ENCODE peak calls at places on chromosomes 6 and 20, in eight cellular contexts. O is ACHN, C is HFF-Myc, E is renal cortical epithelial cell, R is fibroblast of lung, X is NCI-H1436, U is left colon, P is T-helper 2 cell. N is an unnamed sample.

GRCh38 chr6:138692058-138692977 is 81.3 kb upstream of the CCDC28A start:
- DNase-seq in O (peak; percentile 59), C (no peak), E (no peak), R (peak; percentile 63), X (peak; percentile 63), U (peak; percentile 82), P (peak; percentile 13), N (no peak)

GRCh38 chr6:68704485-68704884 is 69.4 kb downstream of the ADGRB3 start:
- DNase-seq in O (no peak), C (no peak), E (no peak), R (no peak), X (no peak), U (no peak), P (no peak), N (no peak)

GRCh38 chr6:106648651-106649308 is 19.4 kb downstream of the QRSL1 start:
- DNase-seq in O (no peak), C (no peak), E (no peak), R (no peak), X (no peak), U (no peak), P (no peak), N (no peak)

GRCh38 chr6:104887350-104887749 is 27.6 kb upstream of the HACE1 start:
- DNase-seq in O (peak; percentile 25), C (peak; percentile 17), E (peak; percentile 11), R (peak; percentile 29), X (no peak), U (peak; percentile 6), P (no peak), N (no peak)

GRCh38 chr6:41976794-41977484 is 35.3 kb upstream of the CCND3 start:
- DNase-seq in O (no peak), C (peak; percentile 48), E (peak; percentile 68), R (peak; percentile 64), X (no peak), U (no peak), P (no peak), N (no peak)

GRCh38 chr6:133983099-133983939 is 30.3 kb downstream of the TBPL1 start:
- DNase-seq in O (no peak), C (no peak), E (no peak), R (peak; percentile 80), X (no peak), U (no peak), P (no peak), N (no peak)

GRCh38 chr6:54060286-54060685 is 51.0 kb upstream of the MLIP start:
- DNase-seq in O (no peak), C (no peak), E (peak; percentile 56), R (peak; percentile 38), X (no peak), U (no peak), P (no peak), N (no peak)

GRCh38 chr6:11277275-11278206 is 45.1 kb upstream of the NEDD9 start:
- DNase-seq in O (peak; percentile 6), C (peak; percentile 60), E (peak; percentile 95), R (peak; percentile 64), X (no peak), U (no peak), P (peak; percentile 11), N (peak; percentile 87)

GRCh38 chr20:49696594-49696993 is 17.1 kb downstream of the B4GALT5 start:
- DNase-seq in O (no peak), C (no peak), E (peak; percentile 65), R (no peak), X (no peak), U (no peak), P (no peak), N (no peak)

GRCh38 chr6:16725145-16725864 is 36.0 kb downstream of the ATXN1 start:
- DNase-seq in O (no peak), C (no peak), E (peak; percentile 98), R (peak; percentile 87), X (no peak), U (no peak), P (no peak), N (peak; percentile 56)

GRCh38 chr6:130647221-130647620 is 180.0 kb upstream of the SMLR1 start:
- DNase-seq in O (no peak), C (no peak), E (no peak), R (no peak), X (no peak), U (no peak), P (no peak), N (no peak)

GRCh38 chr6:48628316-48628715 is 517.3 kb upstream of the PTCHD4 start:
- DNase-seq in O (no peak), C (no peak), E (peak; percentile 21), R (no peak), X (no peak), U (no peak), P (no peak), N (no peak)

GRCh38 chr20:4162766-4163165 is 147.4 kb upstream of the RNF24 start:
- DNase-seq in O (no peak), C (no peak), E (no peak), R (no peak), X (no peak), U (no peak), P (no peak), N (no peak)

GRCh38 chr20:17966432-17967312 is 1.9 kb downstream of the SNX5 start:
- DNase-seq in O (peak; percentile 30), C (no peak), E (peak; percentile 61), R (peak; percentile 63), X (no peak), U (no peak), P (no peak), N (no peak)

GRCh38 chr20:32010096-32010495 is at the start of gene CCM2L:
- DNase-seq in O (no peak), C (no peak), E (no peak), R (no peak), X (no peak), U (no peak), P (no peak), N (no peak)

GRCh38 chr6:104718672-104719071 is 141.0 kb downstream of the HACE1 start:
- DNase-seq in O (no peak), C (no peak), E (no peak), R (no peak), X (no peak), U (no peak), P (no peak), N (no peak)

GRCh38 chr20:3461911-3462677 is 8.7 kb upstream of the ATRN start:
- DNase-seq in O (no peak), C (no peak), E (peak; percentile 57), R (no peak), X (no peak), U (no peak), P (no peak), N (no peak)

GRCh38 chr20:50540620-50541605 is 30.7 kb downstream of the PTPN1 start:
- DNase-seq in O (peak; percentile 96), C (peak; percentile 52), E (peak; percentile 100), R (peak; percentile 79), X (no peak), U (no peak), P (no peak), N (peak; percentile 94)

GRCh38 chr20:45359069-45359405 is 3.9 kb upstream of the SYS1 start:
- DNase-seq in O (no peak), C (no peak), E (no peak), R (peak; percentile 88), X (no peak), U (no peak), P (no peak), N (no peak)

GRCh38 chr6:168852336-168852884 is 401.2 kb downstream of the THBS2 start:
- DNase-seq in O (no peak), C (no peak), E (no peak), R (no peak), X (no peak), U (no peak), P (no peak), N (no peak)

GRCh38 chr6:64404370-64404769 is 768.8 kb downstream of the PHF3 start:
- DNase-seq in O (no peak), C (no peak), E (no peak), R (no peak), X (no peak), U (no peak), P (no peak), N (no peak)

GRCh38 chr20:34401741-34402455 is 38.8 kb downstream of the ITCH start:
- DNase-seq in O (no peak), C (no peak), E (no peak), R (no peak), X (no peak), U (no peak), P (no peak), N (no peak)

GRCh38 chr6:41963371-41963770 is 21.8 kb upstream of the CCND3 start:
- DNase-seq in O (no peak), C (no peak), E (no peak), R (no peak), X (no peak), U (no peak), P (no peak), N (no peak)

GRCh38 chr6:26044140-26045045 is 42.8 kb upstream of the HFE start:
- DNase-seq in O (no peak), C (no peak), E (no peak), R (peak; percentile 58), X (no peak), U (peak; percentile 52), P (no peak), N (no peak)

GRCh38 chr6:105601541-105602174 is 198.8 kb upstream of the PREP start:
- DNase-seq in O (peak; percentile 60), C (no peak), E (peak; percentile 80), R (peak; percentile 100), X (no peak), U (no peak), P (peak; percentile 7), N (no peak)

GRCh38 chr6:169141706-169142705 is 111.6 kb downstream of the THBS2 start:
- DNase-seq in O (no peak), C (no peak), E (no peak), R (peak; percentile 89), X (peak; percentile 6), U (peak; percentile 27), P (no peak), N (no peak)

GRCh38 chr6:52552278-52552643 is 24.6 kb downstream of the TRAM2 start:
- DNase-seq in O (no peak), C (no peak), E (no peak), R (no peak), X (no peak), U (no peak), P (no peak), N (no peak)

GRCh38 chr6:91376686-91377085 is 789.8 kb upstream of the MAP3K7 start:
- DNase-seq in O (no peak), C (no peak), E (peak; percentile 27), R (no peak), X (peak; percentile 93), U (peak; percentile 4), P (no peak), N (no peak)

GRCh38 chr6:112007805-112008204 is 46.1 kb upstream of the CCN6 start:
- DNase-seq in O (no peak), C (no peak), E (no peak), R (no peak), X (no peak), U (no peak), P (no peak), N (no peak)

GRCh38 chr6:140228491-140228890 is 854.0 kb upstream of the CITED2 start:
- DNase-seq in O (no peak), C (no peak), E (no peak), R (no peak), X (no peak), U (no peak), P (no peak), N (no peak)

GRCh38 chr6:87926687-87927086 is 121.0 kb upstream of the SPACA1 start:
- DNase-seq in O (no peak), C (no peak), E (no peak), R (no peak), X (no peak), U (no peak), P (no peak), N (no peak)

GRCh38 chr6:100176321-100176950 is 182.4 kb upstream of the MCHR2 start:
- DNase-seq in O (peak; percentile 50), C (peak; percentile 62), E (peak; percentile 72), R (peak; percentile 75), X (peak; percentile 6), U (no peak), P (no peak), N (peak; percentile 9)

GRCh38 chr6:79808846-79809245 is 138.5 kb downstream of the ELOVL4 start:
- DNase-seq in O (no peak), C (no peak), E (no peak), R (no peak), X (no peak), U (no peak), P (no peak), N (no peak)

GRCh38 chr6:11650297-11650696 is 112.7 kb downstream of the TMEM170B start:
- DNase-seq in O (no peak), C (no peak), E (peak; percentile 86), R (peak; percentile 48), X (no peak), U (no peak), P (no peak), N (peak; percentile 37)

N was measured in kidney epithelial cell.